ENCODE peak calls at places on chromosomes 12 and 14, in four cellular contexts. A, Z, Q and U are unnamed samples.

GRCh38 chr14:98754343-98755025 is 517.5 kb downstream of the BCL11B start:
- DNase-seq in A (no peak), Q (peak; percentile 2), Z (peak; percentile 68), U (no peak)

GRCh38 chr14:93764211-93764659 is 24.1 kb downstream of the PRIMA1 start:
- DNase-seq in Q (peak; percentile 32), A (no peak), Z (peak; percentile 25), U (peak; percentile 19)

GRCh38 chr12:24822121-24822899 is 126.6 kb downstream of the BCAT1 start:
- DNase-seq in A (no peak), Q (peak; percentile 86), Z (peak; percentile 77), U (peak; percentile 87)

GRCh38 chr12:2893007-2893406 is 2.3 kb downstream of the TULP3 start:
- DNase-seq in Q (peak; percentile 87), Z (peak; percentile 56), A (no peak), U (peak; percentile 91)

GRCh38 chr14:105154476-105154871 is 14.1 kb downstream of the JAG2 start:
- DNase-seq in Q (no peak), A (no peak), Z (no peak), U (no peak)

GRCh38 chr12:112124918-112125249 is 476 bp upstream of the TRAFD1 start:
- DNase-seq in A (no peak), Q (no peak), Z (no peak), U (no peak)

GRCh38 chr14:64232944-64233343 is 61.2 kb downstream of the ESR2 start:
- DNase-seq in Q (no peak), Z (no peak), A (no peak), U (no peak)

GRCh38 chr14:60590907-60591510 is 58.3 kb downstream of the SIX1 start:
- DNase-seq in A (no peak), Z (no peak), Q (no peak), U (peak; percentile 13)

GRCh38 chr14:103130017-103130764 is 6.9 kb downstream of the TNFAIP2 start:
- DNase-seq in Z (no peak), A (no peak), Q (no peak), U (no peak)

GRCh38 chr14:38103542-38104225 is 104.0 kb upstream of the SSTR1 start:
- DNase-seq in Z (no peak), A (no peak), Q (no peak), U (no peak)

GRCh38 chr14:34120185-34120977 is 169.5 kb upstream of the EGLN3 start:
- DNase-seq in Q (no peak), Z (no peak), A (no peak), U (no peak)

GRCh38 chr12:22046090-22046967 is at the start of gene CMAS:
- DNase-seq in Z (peak; percentile 77), A (peak; percentile 78), Q (peak; percentile 70), U (peak; percentile 57)

GRCh38 chr12:115224031-115224430 is 540.1 kb upstream of the TBX3 start:
- DNase-seq in A (no peak), Q (peak; percentile 37), Z (no peak), U (no peak)